ENCODE peak calls at places on chromosomes 7 and 10, in five cellular contexts. B is SK-N-SH, T is IMR-90, Y is HepG2, A is K562. W is an unnamed sample.

GRCh38 chr7:139588632-139589031 is 65.1 kb downstream of the CLEC2L start:
- DNase-seq in A (peak), Y (no peak), T (peak), B (no peak), W (no peak)

GRCh38 chr7:135650831-135651573 is 11.3 kb upstream of the STMP1 start:
- DNase-seq in T (peak), A (peak), Y (no peak), B (no peak), W (no peak)

GRCh38 chr10:103547391-103547946 is 54.0 kb downstream of the NEURL1 start:
- DNase-seq in T (no peak), A (peak), Y (no peak), B (peak), W (no peak)

GRCh38 chr10:99630439-99630838 is 10.2 kb upstream of the SLC25A28 start:
- DNase-seq in T (peak), B (peak), A (no peak), Y (peak), W (no peak)

GRCh38 chr10:120480065-120480600 is 23.1 kb downstream of the PLPP4 start:
- DNase-seq in A (no peak), T (no peak), Y (no peak), B (peak), W (no peak)

GRCh38 chr7:64180989-64181388 is 26.0 kb upstream of the ZNF735 start:
- DNase-seq in Y (no peak), B (peak), T (no peak), A (no peak), W (no peak)

GRCh38 chr10:34364253-34365037 is 450.7 kb downstream of the PARD3 start:
- DNase-seq in B (no peak), Y (peak), A (no peak), T (no peak), W (no peak)

GRCh38 chr10:29797616-29798015 is 162.8 kb upstream of the SVIL start:
- DNase-seq in Y (no peak), A (no peak), B (no peak), T (no peak), W (no peak)

GRCh38 chr7:110891197-110891596 is 199.7 kb upstream of the LRRN3 start:
- DNase-seq in B (no peak), T (no peak), A (no peak), Y (no peak), W (peak)

GRCh38 chr10:124977648-124978375 is 35.9 kb downstream of the ZRANB1 start:
- DNase-seq in Y (no peak), B (no peak), T (no peak), A (no peak), W (no peak)

GRCh38 chr10:21110358-21110757 is 213.2 kb upstream of the NEBL start:
- DNase-seq in A (no peak), B (no peak), Y (no peak), T (no peak), W (no peak)

GRCh38 chr7:30970594-30971094 is 6.9 kb downstream of the GHRHR start:
- DNase-seq in T (no peak), Y (no peak), B (peak), A (no peak), W (no peak)

GRCh38 chr7:81687062-81687461 is 82.8 kb downstream of the HGF start:
- DNase-seq in T (peak), B (no peak), A (no peak), Y (no peak), W (no peak)

GRCh38 chr10:88730864-88731263 is 24.8 kb downstream of the LIPK start:
- DNase-seq in Y (no peak), B (no peak), A (no peak), T (no peak), W (no peak)

GRCh38 chr7:134875867-134876266 is 96.4 kb downstream of the CALD1 start:
- DNase-seq in Y (no peak), B (no peak), A (no peak), T (peak), W (no peak)

GRCh38 chr7:7834761-7835160 is 116.4 kb upstream of the RPA3 start:
- DNase-seq in T (no peak), B (no peak), A (no peak), Y (no peak), W (no peak)

GRCh38 chr7:105003275-105003674 is 10.7 kb upstream of the KMT2E start:
- DNase-seq in B (no peak), T (peak), Y (no peak), A (no peak), W (no peak)

GRCh38 chr10:118621304-118621942 is 26.0 kb upstream of the PRLHR start:
- DNase-seq in Y (no peak), A (no peak), T (no peak), B (peak), W (no peak)

GRCh38 chr7:113936982-113937381 is 18.2 kb upstream of the PPP1R3A start:
- DNase-seq in T (no peak), Y (no peak), A (no peak), B (no peak), W (no peak)

GRCh38 chr10:113099431-113100298 is 149.6 kb downstream of the TCF7L2 start:
- DNase-seq in B (peak), T (peak), Y (no peak), A (no peak), W (no peak)

GRCh38 chr10:6399241-6399701 is 180.8 kb downstream of the PRKCQ start:
- DNase-seq in T (peak), B (no peak), A (no peak), Y (no peak), W (no peak)

GRCh38 chr10:84876116-84876999 is 548.0 kb downstream of the CCSER2 start:
- DNase-seq in A (no peak), Y (peak), B (peak), T (no peak), W (no peak)

GRCh38 chr7:123769371-123769770 is 20.6 kb upstream of the WASL start:
- DNase-seq in B (no peak), T (peak), Y (peak), A (no peak), W (no peak)
- TF ChIP-seq MXI1 in B (no peak), T (no peak), Y (no peak), A (no peak), W (no peak)

DNA sequence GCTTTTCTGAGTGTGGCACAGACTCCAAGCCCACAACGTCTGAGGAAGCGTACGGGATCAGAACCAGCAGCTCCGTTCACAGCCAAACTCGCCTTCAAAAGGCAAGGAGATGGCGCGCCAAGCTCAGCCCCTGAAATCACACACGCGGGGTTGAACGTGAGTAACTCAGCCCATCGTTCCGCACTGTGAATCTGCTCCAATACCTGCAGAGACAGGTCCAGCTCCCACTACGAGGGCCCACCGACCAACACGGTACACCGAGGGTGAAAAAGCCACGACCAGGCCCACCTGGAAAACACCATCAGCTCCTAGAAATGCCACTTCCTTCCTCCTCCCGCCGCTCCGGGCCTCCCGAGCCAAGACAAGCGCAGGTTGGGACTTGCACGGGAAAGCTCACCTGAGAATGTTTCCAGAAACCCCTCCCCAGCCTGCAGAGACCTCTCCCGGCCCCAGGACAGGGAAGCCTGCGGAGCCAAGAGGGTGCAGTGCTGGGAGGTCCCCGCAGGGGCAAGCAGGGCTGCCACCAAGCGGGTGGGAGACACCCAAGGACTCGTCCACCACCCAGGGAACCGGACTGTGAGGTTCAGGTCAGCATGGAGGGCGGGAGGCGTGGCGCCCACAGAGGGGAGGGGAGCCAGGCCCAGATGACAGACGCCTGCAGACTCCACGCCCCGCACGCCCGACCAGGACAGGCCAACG is 93.9 kb upstream of the PDGFA start:
- DNase-seq in A (no peak), Y (no peak), T (no peak), B (no peak), W (no peak)
- TF ChIP-seq MXI1 in A (no peak), Y (no peak), T (no peak), B (no peak), W (no peak)

DNA sequence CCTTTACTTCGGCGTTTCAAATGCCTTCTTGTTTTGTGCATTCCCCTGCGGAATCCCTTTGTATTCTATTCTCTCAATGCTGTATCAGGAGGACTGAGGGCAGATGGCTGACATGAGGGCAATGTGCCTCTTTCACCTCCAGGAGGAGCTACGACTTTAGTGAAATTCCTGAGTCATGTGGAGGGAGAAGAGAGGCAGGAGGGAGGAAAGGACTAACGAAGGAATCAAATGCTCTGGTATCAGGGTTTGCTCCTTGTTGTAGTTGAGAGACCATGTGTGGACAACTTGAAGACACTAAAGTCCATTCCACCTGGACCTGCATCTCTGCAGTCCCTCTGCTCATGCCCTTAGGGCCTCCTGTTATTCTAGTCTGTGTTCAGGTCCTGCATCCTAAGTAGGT is 40.2 kb upstream of the PRSS58 start:
- DNase-seq in A (peak), Y (peak), B (peak), T (no peak), W (no peak)
- TF ChIP-seq MXI1 in A (no peak), Y (no peak), B (no peak), T (no peak), W (no peak)

GRCh38 chr10:69911571-69912528 is 110.1 kb downstream of the COL13A1 start:
- DNase-seq in Y (no peak), T (no peak), A (no peak), B (no peak), W (no peak)
- TF ChIP-seq MXI1 in Y (no peak), T (no peak), A (no peak), B (no peak), W (no peak)

GRCh38 chr7:35314354-35314753 is 60.5 kb upstream of the TBX20 start:
- DNase-seq in Y (no peak), T (no peak), B (no peak), A (no peak), W (no peak)

GRCh38 chr7:35313575-35313974 is 59.7 kb upstream of the TBX20 start:
- DNase-seq in A (no peak), B (no peak), T (no peak), Y (no peak), W (no peak)

GRCh38 chr7:35315517-35315916 is 61.6 kb upstream of the TBX20 start:
- DNase-seq in A (no peak), B (no peak), T (no peak), Y (no peak), W (no peak)

DNA sequence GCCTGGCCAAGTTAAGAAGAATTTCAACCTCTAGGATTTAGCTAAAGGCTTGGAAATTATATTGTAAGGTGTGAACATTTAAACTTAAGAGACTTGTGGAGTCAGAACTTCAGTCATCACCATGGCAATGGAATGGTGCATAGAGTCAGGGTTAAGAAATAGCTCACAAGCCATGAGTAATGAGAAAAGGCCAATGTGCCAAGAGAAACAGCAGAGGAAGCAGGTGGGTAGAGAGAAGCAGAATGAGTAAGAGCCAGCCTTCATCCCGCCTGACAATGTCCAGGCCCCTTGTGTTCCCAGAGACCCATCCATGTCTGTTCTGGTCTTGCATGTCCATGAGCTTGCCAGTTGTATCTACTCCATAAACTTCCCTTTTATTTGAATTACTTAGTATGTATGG is 62.6 kb upstream of the TBX20 start:
- DNase-seq in B (no peak), A (no peak), Y (no peak), T (no peak), W (no peak)
- TF ChIP-seq MXI1 in B (no peak), A (no peak), Y (no peak), T (no peak), W (no peak)

DNA sequence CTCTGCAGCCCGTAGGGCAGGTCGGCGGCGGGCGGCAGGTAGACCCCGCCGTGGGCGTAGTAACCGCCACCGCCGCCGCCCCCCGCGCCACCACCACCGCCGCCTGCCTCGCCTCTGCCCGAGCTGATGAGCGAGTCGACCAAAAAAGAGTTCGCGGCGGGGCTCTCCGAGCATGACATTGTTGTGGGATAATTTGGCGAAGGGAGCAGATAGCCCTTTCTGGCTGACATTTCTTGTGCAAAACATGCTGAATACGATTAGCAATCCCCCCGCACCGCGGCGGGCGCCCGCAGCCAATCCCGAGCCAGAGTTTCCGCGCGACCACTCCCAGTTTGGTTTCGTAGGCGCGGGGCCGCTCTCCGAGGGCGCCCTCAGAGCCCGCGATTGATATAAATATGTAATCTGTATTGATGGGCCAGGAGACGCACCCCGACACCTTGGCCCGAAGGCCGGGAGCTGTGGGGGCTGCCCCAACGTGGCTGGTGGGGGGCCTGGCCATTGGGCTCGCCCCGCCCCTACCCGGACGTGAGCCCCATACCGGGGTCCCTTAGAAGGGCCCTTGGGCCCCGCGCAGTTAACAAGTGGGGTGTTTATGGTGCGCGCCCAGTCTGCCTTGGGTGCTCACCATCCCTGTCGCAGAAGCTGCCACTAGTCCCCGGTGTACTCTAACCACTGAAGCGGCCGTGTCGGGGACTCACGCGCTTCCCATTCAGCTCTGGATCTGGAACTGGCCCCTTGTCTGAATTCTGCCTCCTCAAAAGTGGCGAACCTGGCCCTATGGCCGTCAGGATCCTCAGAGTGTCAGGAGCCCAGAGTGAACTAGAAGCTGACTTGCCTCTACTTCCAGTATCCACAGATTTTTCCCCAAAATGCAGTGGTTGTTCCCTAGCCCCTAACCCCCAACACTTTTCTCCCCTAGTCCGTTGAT is at the start of gene HOXA10:
- DNase-seq in T (no peak), A (no peak), Y (no peak), B (no peak), W (no peak)
- TF ChIP-seq MXI1 in T (no peak), A (no peak), Y (no peak), B (no peak), W (no peak)

GRCh38 chr10:7610017-7610416 is 56.7 kb downstream of the ITIH5 start:
- DNase-seq in Y (no peak), B (no peak), T (no peak), A (no peak), W (no peak)
- TF ChIP-seq MXI1 in Y (no peak), B (no peak), T (no peak), A (no peak), W (no peak)

GRCh38 chr7:155463114-155463811 is 5.3 kb downstream of the EN2 start:
- DNase-seq in T (no peak), Y (no peak), A (no peak), B (peak), W (no peak)
- TF ChIP-seq MXI1 in T (no peak), Y (no peak), A (no peak), B (no peak), W (no peak)

GRCh38 chr10:122513053-122513452 is 47.5 kb upstream of the DMBT1 start:
- DNase-seq in T (no peak), B (no peak), A (no peak), Y (no peak), W (no peak)
- TF ChIP-seq MXI1 in T (no peak), B (no peak), A (no peak), Y (no peak), W (no peak)